ENCODE peak calls at places on chromosomes 13 and 19, in six cellular contexts. B, L, X, M, W and P are unnamed samples. For H3K4me1 and H3K36me3, the result is how much of the 10 kb centered on the place peaks cover.

GRCh38 chr19:17390665-17391370 is 3.2 kb downstream of the CCDC194 start:
- DNase-seq in W (peak), L (peak), X (peak), B (peak), M (peak), P (peak)

GRCh38 chr19:55635856-55636440 is 4.9 kb upstream of the ZNF580 start:
- DNase-seq in B (no peak), X (no peak), L (no peak), M (no peak), W (no peak), P (no peak)

GRCh38 chr13:59358014-59358413 is 805.7 kb downstream of the DIAPH3 start:
- DNase-seq in L (no peak), B (no peak), M (no peak), W (no peak), X (no peak), P (no peak)

GRCh38 chr13:78881746-78882145 is 222.8 kb upstream of the OBI1 start:
- DNase-seq in B (no peak), W (no peak), L (no peak), X (no peak), M (no peak), P (peak)

GRCh38 chr19:10111405-10111811 is at the start of gene P2RY11:
- DNase-seq in W (no peak), M (no peak), L (no peak), X (no peak), B (no peak), P (no peak)

GRCh38 chr19:46404039-46404883 is 9.1 kb downstream of the CCDC8 start:
- DNase-seq in W (peak), L (peak), X (no peak), B (no peak), M (no peak), P (peak)

GRCh38 chr19:36488816-36489138 is 584 bp downstream of the ZNF566 start:
- DNase-seq in M (no peak), X (no peak), L (no peak), B (no peak), W (peak), P (peak)

GRCh38 chr13:73158851-73159250 is 100.0 kb downstream of the KLF5 start:
- DNase-seq in B (no peak), M (no peak), L (no peak), X (peak), W (no peak), P (no peak)

GRCh38 chr19:18253716-18254115 is 20.5 kb downstream of the IQCN start:
- DNase-seq in L (no peak), W (no peak), X (peak), M (no peak), B (no peak), P (no peak)

DNA sequence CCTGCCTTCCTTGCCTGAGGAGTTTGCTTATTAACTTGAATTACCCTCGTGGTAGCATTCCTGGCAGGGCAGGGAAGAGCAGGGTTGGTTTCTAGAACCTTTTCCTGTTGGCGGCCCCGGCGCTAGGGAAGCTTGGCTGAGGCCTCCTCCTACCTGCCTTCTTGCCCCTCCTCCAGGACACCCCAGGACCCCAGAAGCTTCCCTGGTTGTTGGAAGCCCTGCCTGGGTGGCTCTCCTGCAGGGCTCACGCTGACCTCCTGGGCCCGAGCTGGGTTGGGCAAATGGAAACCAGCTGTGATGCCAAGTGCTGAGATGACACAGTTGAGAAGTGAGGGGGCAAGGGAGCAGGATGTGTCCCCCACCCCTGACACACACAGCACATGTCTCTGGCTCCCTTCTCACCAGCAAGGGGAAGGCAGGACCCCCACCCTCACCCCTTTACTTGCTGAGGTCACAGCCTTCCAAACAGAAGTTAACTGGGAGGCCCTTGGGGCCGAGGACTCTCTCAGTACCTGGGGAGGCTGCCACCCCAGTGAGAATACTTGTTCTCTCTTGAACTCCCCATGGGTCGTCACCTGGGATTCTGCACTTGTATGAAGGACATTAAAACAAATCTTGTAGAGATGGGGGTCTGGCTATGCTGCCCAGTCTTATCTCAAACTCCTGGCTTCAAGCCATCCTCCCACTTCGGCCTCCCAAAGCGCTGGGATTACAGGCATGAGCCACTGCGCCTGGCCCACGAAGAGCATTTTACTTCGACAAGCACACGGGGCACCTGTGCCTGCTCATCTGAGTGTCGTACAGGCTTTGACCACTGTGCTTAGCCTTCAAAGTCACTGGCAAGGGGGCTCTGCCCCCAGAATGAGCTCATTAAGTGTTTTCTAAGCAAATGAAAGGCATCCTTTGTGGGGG is 10.5 kb downstream of the CEBPA start:
- DNase-seq in X (no peak), W (no peak), L (no peak), M (no peak), B (no peak), P (no peak)
- H3K4me1 ChIP-seq in X (under half), W (under half), L (under half), M (half or more), B (under half), P (under half)

GRCh38 chr13:64446372-64446771 is 2783.8 kb downstream of the PCDH9 start:
- DNase-seq in W (no peak), B (no peak), L (peak), X (no peak), M (no peak), P (no peak)
- TF ChIP-seq CTCF in W (no peak), B (no peak), L (peak), X (peak), M (no peak), P (no peak)

GRCh38 chr13:80118099-80118498 is 222.8 kb downstream of the SPRY2 start:
- DNase-seq in L (no peak), M (no peak), W (no peak), X (no peak), B (no peak), P (no peak)
- H3K36me3 ChIP-seq in L (under half), M (under half), W (under half), X (under half), B (under half), P (under half)

GRCh38 chr19:53768401-53768800 is 55.7 kb downstream of the NLRP12 start:
- DNase-seq in L (no peak), B (no peak), M (no peak), W (no peak), X (no peak), P (no peak)

GRCh38 chr19:53774011-53774410 is 50.1 kb downstream of the NLRP12 start:
- DNase-seq in L (no peak), X (no peak), B (no peak), W (no peak), M (no peak), P (no peak)

GRCh38 chr19:53772943-53773342 is 51.2 kb downstream of the NLRP12 start:
- DNase-seq in X (peak), W (no peak), B (peak), M (no peak), L (peak), P (peak)

GRCh38 chr19:53775524-53775923 is 48.6 kb downstream of the NLRP12 start:
- DNase-seq in B (no peak), W (no peak), M (no peak), X (no peak), L (no peak), P (no peak)

DNA sequence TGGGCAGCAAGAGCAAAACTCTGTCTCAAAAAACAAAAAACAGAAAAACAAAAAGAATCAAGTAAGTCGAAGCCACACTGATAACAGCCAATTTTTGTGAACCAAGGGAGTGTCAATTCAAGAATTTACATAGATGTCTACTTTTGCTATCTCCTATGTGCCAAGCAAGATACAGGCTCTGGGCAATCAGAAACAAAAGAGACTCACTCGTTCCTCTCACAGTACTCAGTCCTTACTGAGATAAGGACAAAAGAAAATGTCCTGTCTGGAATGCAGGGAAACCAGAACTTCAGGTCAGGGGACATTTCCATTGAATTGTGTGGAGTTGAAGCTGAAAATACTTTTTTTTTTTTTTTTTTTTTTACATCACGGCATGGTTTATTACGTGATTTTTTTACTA is 53.0 kb downstream of the NLRP12 start:
- DNase-seq in L (peak), X (no peak), W (no peak), M (no peak), B (no peak), P (no peak)
- H3K4me1 ChIP-seq in L (under half), X (under half), W (under half), M (under half), B (under half), P (under half)

GRCh38 chr19:52943134-52943883 is 19.4 kb downstream of the ZNF816 start:
- DNase-seq in L (no peak), W (no peak), M (peak), X (no peak), B (no peak), P (no peak)

GRCh38 chr19:52946322-52947310 is 16.1 kb downstream of the ZNF816 start:
- DNase-seq in M (peak), L (peak), B (no peak), W (peak), X (no peak), P (peak)

GRCh38 chr19:52943884-52944643 is 18.6 kb downstream of the ZNF816 start:
- DNase-seq in B (no peak), W (no peak), X (peak), M (peak), L (peak), P (no peak)

GRCh38 chr19:52948025-52948770 is 14.5 kb downstream of the ZNF816 start:
- DNase-seq in L (no peak), M (peak), W (no peak), X (no peak), B (no peak), P (no peak)

DNA sequence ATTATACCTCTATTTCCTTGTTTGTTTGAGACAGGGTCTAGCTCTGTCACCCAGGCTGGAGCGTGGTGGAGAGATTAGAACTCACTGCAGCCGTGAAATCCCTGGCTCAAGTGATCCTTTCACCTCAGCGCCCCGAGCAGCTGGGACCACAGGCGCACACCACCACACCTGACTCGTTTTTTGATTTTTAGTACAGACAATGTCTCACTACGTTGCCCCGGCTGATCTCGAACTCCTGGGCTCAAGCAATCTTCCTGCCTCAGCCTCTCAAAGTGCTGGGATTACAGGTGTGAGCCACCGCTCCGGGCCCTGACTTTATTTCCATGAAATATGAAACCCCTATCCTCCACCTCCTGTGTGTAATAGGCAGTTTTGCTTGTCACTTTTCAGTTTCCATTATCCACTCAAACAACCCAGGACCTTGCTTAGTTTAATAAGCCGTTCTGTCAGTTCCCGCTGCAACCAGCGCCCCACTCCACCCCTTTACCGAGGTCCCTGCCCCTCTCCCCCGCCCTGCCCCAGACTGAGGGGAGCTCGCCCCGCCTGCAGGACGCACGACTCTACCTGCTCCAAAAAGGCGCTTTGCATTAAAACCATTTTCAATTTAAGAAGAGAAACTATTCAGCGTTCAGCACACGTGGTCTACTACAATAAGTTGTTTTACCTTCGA is 16.9 kb downstream of the ZNF816 start:
- DNase-seq in L (no peak), X (no peak), W (no peak), M (peak), B (no peak), P (no peak)
- TF ChIP-seq CTCF in L (no peak), X (no peak), W (no peak), M (no peak), B (no peak), P (no peak)

DNA sequence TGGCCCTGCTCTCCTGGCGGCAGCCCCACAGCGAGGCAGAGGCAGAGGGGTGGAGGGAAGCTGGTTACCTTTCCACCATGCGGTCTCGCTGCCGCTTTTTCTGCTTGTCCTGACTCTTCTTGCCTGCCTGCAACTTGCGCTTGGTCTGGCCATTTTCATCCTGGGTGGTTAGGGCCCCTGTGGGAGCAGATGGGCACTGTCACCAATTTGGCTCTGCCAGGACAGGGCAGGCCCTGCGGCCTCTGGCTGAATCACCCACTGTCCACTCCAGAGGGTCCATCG is 19.6 kb upstream of the AKAP8 start:
- DNase-seq in B (no peak), X (no peak), W (no peak), M (no peak), L (no peak), P (no peak)
- H3K36me3 ChIP-seq in B (half or more), X (under half), W (half or more), M (half or more), L (under half), P (under half)

GRCh38 chr13:114024603-114025431 is 50.9 kb upstream of the C13orf46 start:
- DNase-seq in B (no peak), X (no peak), M (no peak), L (no peak), W (no peak), P (no peak)
- H3K4me1 ChIP-seq in B (under half), X (under half), M (under half), L (under half), W (under half), P (under half)

GRCh38 chr19:48738557-48739399 is 1.6 kb downstream of the RASIP1 start:
- DNase-seq in B (peak), M (peak), W (peak), L (peak), X (peak), P (peak)
- TF ChIP-seq CTCF in B (no peak), M (no peak), W (peak), L (no peak), X (peak), P (peak)